ENCODE peak calls at places on chromosome 10, in seven cellular contexts. X, O, Y, R, N, W and E are unnamed samples.

GRCh38 chr10:79372871-79373270 is 25.6 kb downstream of the PPIF start:
- DNase-seq in X (no peak), O (no peak), Y (no peak), R (no peak), N (peak), W (no peak), E (no peak)

GRCh38 chr10:97882142-97883091 is 32.8 kb downstream of the GOLGA7B start:
- DNase-seq in X (no peak), O (peak), Y (peak), R (no peak), N (peak), W (peak), E (no peak)

GRCh38 chr10:51867956-51868355 is 168.6 kb upstream of the CSTF2T start:
- DNase-seq in X (no peak), O (peak), Y (peak), R (no peak), N (no peak), W (peak), E (no peak)

GRCh38 chr10:129963076-129963830 is 821 bp downstream of the EBF3 start:
- DNase-seq in X (no peak), O (peak), Y (no peak), R (no peak), N (peak), W (peak), E (no peak)

GRCh38 chr10:99172130-99172738 is 63.4 kb downstream of the HPSE2 start:
- DNase-seq in X (peak), O (peak), Y (peak), R (no peak), N (peak), W (peak), E (no peak)

GRCh38 chr10:50635286-50635685 is 11.5 kb upstream of the SGMS1 start:
- DNase-seq in X (no peak), O (peak), Y (peak), R (no peak), N (no peak), W (no peak), E (no peak)

GRCh38 chr10:68955786-68956532 is at the start of gene DDX21:
- DNase-seq in X (peak), O (peak), Y (peak), R (peak), N (peak), W (peak), E (peak)

GRCh38 chr10:6348091-6348862 is 145.5 kb downstream of the PFKFB3 start:
- DNase-seq in X (peak), O (peak), Y (peak), R (peak), N (peak), W (peak), E (peak)

GRCh38 chr10:92916433-92916832 is 68.1 kb downstream of the EXOC6 start:
- DNase-seq in X (no peak), O (no peak), Y (no peak), R (no peak), N (no peak), W (no peak), E (no peak)

GRCh38 chr10:97796651-97797050 is 24.9 kb upstream of the SFRP5 start:
- DNase-seq in X (no peak), O (no peak), Y (no peak), R (no peak), N (no peak), W (no peak), E (no peak)